ENCODE peak calls at places on chromosomes 3 and 15, in eight cellular contexts. One of them, this sample, is unnamed. For H3K9me3, the result is how much of the 10 kb centered on the place peaks cover.

GRCh38 chr3:140686128-140686527 is 8.3 kb downstream of the TRIM42 start:
- DNase-seq in AG04450: no peak
- DNase-seq in HCT116: no peak
- DNase-seq in cardiac muscle cell: no peak
- DNase-seq in A549: no peak
- DNase-seq in pancreas: no peak
- DNase-seq in spleen: no peak
- DNase-seq in uterus: no peak
- DNase-seq in this sample: no peak

GRCh38 chr3:48711727-48712126 is 5.3 kb downstream of the IP6K2 start:
- DNase-seq in AG04450: no peak
- DNase-seq in HCT116: no peak
- DNase-seq in cardiac muscle cell: no peak
- DNase-seq in A549: no peak
- DNase-seq in pancreas: no peak
- DNase-seq in spleen: no peak
- DNase-seq in uterus: no peak
- DNase-seq in this sample: no peak

GRCh38 chr15:101151286-101151685 is 100.6 kb downstream of the CHSY1 start:
- DNase-seq in AG04450: no peak
- DNase-seq in HCT116: no peak
- DNase-seq in cardiac muscle cell: no peak
- DNase-seq in A549: no peak
- DNase-seq in pancreas: no peak
- DNase-seq in spleen: peak
- DNase-seq in uterus: no peak
- DNase-seq in this sample: no peak

GRCh38 chr3:87361271-87361670 is 84.9 kb upstream of the POU1F1 start:
- DNase-seq in AG04450: no peak
- DNase-seq in HCT116: no peak
- DNase-seq in cardiac muscle cell: no peak
- DNase-seq in A549: no peak
- DNase-seq in pancreas: no peak
- DNase-seq in spleen: no peak
- DNase-seq in uterus: no peak
- DNase-seq in this sample: no peak

GRCh38 chr15:56040081-56041035 is 46.9 kb upstream of the NEDD4 start:
- DNase-seq in AG04450: peak
- DNase-seq in HCT116: peak
- DNase-seq in cardiac muscle cell: peak
- DNase-seq in A549: peak
- DNase-seq in pancreas: peak
- DNase-seq in spleen: no peak
- DNase-seq in uterus: peak
- DNase-seq in this sample: no peak

GRCh38 chr3:71581451-71581980 is 2.0 kb downstream of the FOXP1 start:
- DNase-seq in AG04450: no peak
- DNase-seq in HCT116: no peak
- DNase-seq in cardiac muscle cell: peak
- DNase-seq in A549: no peak
- DNase-seq in pancreas: peak
- DNase-seq in spleen: peak
- DNase-seq in uterus: peak
- DNase-seq in this sample: no peak

GRCh38 chr3:184255291-184256039 is 5.9 kb downstream of the CAMK2N2 start:
- DNase-seq in AG04450: no peak
- DNase-seq in HCT116: no peak
- DNase-seq in cardiac muscle cell: no peak
- DNase-seq in A549: no peak
- DNase-seq in pancreas: no peak
- DNase-seq in spleen: no peak
- DNase-seq in uterus: no peak
- DNase-seq in this sample: no peak

GRCh38 chr15:94576889-94577533 is 345.6 kb downstream of the MCTP2 start:
- DNase-seq in AG04450: no peak
- DNase-seq in HCT116: peak
- DNase-seq in cardiac muscle cell: peak
- DNase-seq in A549: no peak
- DNase-seq in pancreas: peak
- DNase-seq in spleen: no peak
- DNase-seq in uterus: no peak
- DNase-seq in this sample: no peak

GRCh38 chr3:102512734-102513518 is 78.1 kb downstream of the ZPLD1 start:
- DNase-seq in AG04450: no peak
- DNase-seq in HCT116: no peak
- DNase-seq in cardiac muscle cell: peak
- DNase-seq in A549: no peak
- DNase-seq in pancreas: no peak
- DNase-seq in spleen: no peak
- DNase-seq in uterus: no peak
- DNase-seq in this sample: no peak

GRCh38 chr3:42674151-42674550 is 11.2 kb upstream of the KLHL40 start:
- DNase-seq in AG04450: no peak
- DNase-seq in HCT116: no peak
- DNase-seq in cardiac muscle cell: no peak
- DNase-seq in A549: no peak
- DNase-seq in pancreas: no peak
- DNase-seq in spleen: no peak
- DNase-seq in uterus: no peak
- DNase-seq in this sample: no peak

GRCh38 chr3:108486910-108487309 is 23.5 kb downstream of the MYH15 start:
- DNase-seq in AG04450: no peak
- DNase-seq in HCT116: no peak
- DNase-seq in cardiac muscle cell: peak
- DNase-seq in A549: no peak
- DNase-seq in pancreas: no peak
- DNase-seq in spleen: no peak
- DNase-seq in uterus: no peak
- DNase-seq in this sample: no peak

GRCh38 chr3:170128259-170128976 is 53.1 kb downstream of the PHC3 start:
- DNase-seq in AG04450: no peak
- DNase-seq in HCT116: no peak
- DNase-seq in cardiac muscle cell: no peak
- DNase-seq in A549: no peak
- DNase-seq in pancreas: no peak
- DNase-seq in spleen: no peak
- DNase-seq in uterus: no peak
- DNase-seq in this sample: no peak

GRCh38 chr15:65355173-65355982 is 22.4 kb downstream of the IGDCC3 start:
- DNase-seq in AG04450: no peak
- DNase-seq in HCT116: no peak
- DNase-seq in cardiac muscle cell: no peak
- DNase-seq in A549: no peak
- DNase-seq in pancreas: no peak
- DNase-seq in spleen: peak
- DNase-seq in uterus: no peak
- DNase-seq in this sample: no peak

GRCh38 chr3:117019082-117019713 is 309.6 kb downstream of the TUSC7 start:
- DNase-seq in AG04450: peak
- DNase-seq in HCT116: no peak
- DNase-seq in cardiac muscle cell: peak
- DNase-seq in A549: peak
- DNase-seq in pancreas: peak
- DNase-seq in spleen: no peak
- DNase-seq in uterus: peak
- DNase-seq in this sample: peak

GRCh38 chr15:76060098-76060989 is 559 bp downstream of the TMEM266 start:
- DNase-seq in AG04450: no peak
- DNase-seq in HCT116: no peak
- DNase-seq in cardiac muscle cell: no peak
- DNase-seq in A549: no peak
- DNase-seq in pancreas: no peak
- DNase-seq in spleen: no peak
- DNase-seq in uterus: no peak
- DNase-seq in this sample: no peak

GRCh38 chr15:76061700-76062099 is 1.9 kb downstream of the TMEM266 start:
- DNase-seq in AG04450: no peak
- DNase-seq in HCT116: no peak
- DNase-seq in cardiac muscle cell: no peak
- DNase-seq in A549: no peak
- DNase-seq in pancreas: no peak
- DNase-seq in spleen: no peak
- DNase-seq in uterus: no peak
- DNase-seq in this sample: no peak

GRCh38 chr15:76064375-76064774 is 4.6 kb downstream of the TMEM266 start:
- DNase-seq in AG04450: no peak
- DNase-seq in HCT116: no peak
- DNase-seq in cardiac muscle cell: no peak
- DNase-seq in A549: no peak
- DNase-seq in pancreas: no peak
- DNase-seq in spleen: no peak
- DNase-seq in uterus: no peak
- DNase-seq in this sample: no peak

GRCh38 chr15:76059320-76060097 is at the start of gene TMEM266:
- DNase-seq in AG04450: no peak
- DNase-seq in HCT116: no peak
- DNase-seq in cardiac muscle cell: peak
- DNase-seq in A549: peak
- DNase-seq in pancreas: peak
- DNase-seq in spleen: peak
- DNase-seq in uterus: no peak
- DNase-seq in this sample: no peak

DNA sequence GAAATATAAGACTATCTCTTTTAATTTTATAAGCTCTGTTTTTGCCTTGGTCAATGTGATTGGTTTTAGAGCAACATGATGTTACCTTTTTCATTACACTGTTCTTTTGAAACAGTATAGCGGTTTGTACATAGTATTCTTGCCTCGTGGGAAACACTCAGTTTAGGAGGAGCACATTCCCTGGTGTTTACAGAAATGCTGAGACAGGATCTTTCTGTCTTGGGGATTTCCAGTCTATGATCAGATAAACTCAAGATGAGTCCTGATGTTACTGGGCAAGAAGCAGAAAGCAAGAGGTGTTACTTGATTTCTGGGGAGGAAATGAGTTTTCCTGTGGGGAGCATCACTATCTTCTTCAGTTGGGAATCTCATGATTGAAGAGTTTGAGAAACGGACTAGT is 2.5 kb downstream of the TMEM266 start:
- DNase-seq in AG04450: no peak
- DNase-seq in HCT116: no peak
- DNase-seq in cardiac muscle cell: no peak
- DNase-seq in A549: no peak
- DNase-seq in pancreas: no peak
- DNase-seq in spleen: no peak
- DNase-seq in uterus: no peak
- DNase-seq in this sample: no peak
- H3K9me3 ChIP-seq in AG04450: under half
- H3K9me3 ChIP-seq in HCT116: under half
- H3K9me3 ChIP-seq in cardiac muscle cell: under half
- H3K9me3 ChIP-seq in A549: under half
- H3K9me3 ChIP-seq in pancreas: under half
- H3K9me3 ChIP-seq in spleen: under half
- H3K9me3 ChIP-seq in uterus: under half
- H3K9me3 ChIP-seq in this sample: under half

DNA sequence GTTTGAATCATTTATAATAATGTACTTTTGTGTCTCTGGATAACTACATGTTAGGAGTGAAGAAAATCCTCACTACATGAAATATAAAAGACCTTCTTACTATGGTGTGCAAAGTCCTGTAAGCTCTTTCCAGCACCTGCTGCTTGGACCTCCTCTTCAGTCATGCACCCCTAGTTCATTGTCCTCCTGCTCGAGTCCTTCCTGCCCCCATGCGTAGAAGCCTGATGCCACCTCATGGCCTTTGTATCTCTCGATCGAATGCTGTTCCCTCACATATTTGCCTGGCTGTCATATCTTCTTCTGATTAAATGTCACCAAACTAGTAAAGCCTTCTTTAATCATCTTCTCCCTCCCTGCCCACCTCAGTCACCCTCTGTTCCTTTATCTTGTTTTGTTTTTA is 49.9 kb upstream of the SUCLG2 start:
- DNase-seq in AG04450: no peak
- DNase-seq in HCT116: no peak
- DNase-seq in cardiac muscle cell: no peak
- DNase-seq in A549: no peak
- DNase-seq in pancreas: no peak
- DNase-seq in spleen: no peak
- DNase-seq in uterus: no peak
- DNase-seq in this sample: no peak
- TF ChIP-seq CTCF in AG04450: no peak
- TF ChIP-seq CTCF in HCT116: no peak
- TF ChIP-seq CTCF in cardiac muscle cell: no peak
- TF ChIP-seq CTCF in A549: no peak
- TF ChIP-seq CTCF in pancreas: no peak
- TF ChIP-seq CTCF in spleen: no peak
- TF ChIP-seq CTCF in uterus: no peak
- TF ChIP-seq CTCF in this sample: no peak

DNA sequence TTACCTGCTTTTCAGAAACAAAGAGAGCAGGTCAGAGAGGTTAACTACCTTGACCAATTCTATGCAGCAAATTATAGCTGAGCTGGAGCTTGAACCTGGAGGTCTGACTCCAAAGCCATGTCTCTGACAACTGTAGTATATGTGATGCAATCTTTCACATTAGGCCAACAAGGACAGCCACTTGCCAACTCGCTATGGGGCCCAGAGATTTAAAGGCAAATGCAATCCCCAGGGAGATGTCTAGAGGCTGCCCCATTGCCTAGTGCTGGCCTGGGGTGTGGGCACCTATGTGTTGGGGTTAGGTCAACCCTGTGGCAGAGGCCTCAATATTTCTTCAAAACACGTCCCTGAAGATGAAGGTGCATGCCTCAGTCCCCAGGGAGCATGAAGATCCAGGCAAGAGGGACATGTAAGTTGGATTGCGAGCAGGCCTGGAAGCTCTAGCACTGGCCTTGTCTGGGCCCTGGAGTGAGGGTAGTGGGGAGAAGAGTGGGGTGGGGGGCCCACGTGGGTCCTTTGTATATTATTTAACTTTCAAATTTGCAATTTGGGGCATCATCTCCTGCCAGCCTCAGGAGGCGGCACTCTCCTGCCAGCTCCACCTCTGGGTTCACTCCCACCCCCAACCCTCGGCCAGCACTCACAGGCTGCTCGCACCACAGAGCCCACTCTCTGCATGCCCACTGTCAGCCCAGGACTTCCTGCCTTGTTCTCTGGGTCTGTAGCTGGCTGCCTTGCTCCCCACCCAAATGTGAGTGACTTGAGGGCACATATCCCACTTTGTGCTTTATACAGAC is 64.3 kb downstream of the SLC12A8 start:
- DNase-seq in AG04450: no peak
- DNase-seq in HCT116: no peak
- DNase-seq in cardiac muscle cell: no peak
- DNase-seq in A549: no peak
- DNase-seq in pancreas: no peak
- DNase-seq in spleen: no peak
- DNase-seq in uterus: no peak
- DNase-seq in this sample: no peak
- H3K27ac ChIP-seq in AG04450: no peak
- H3K27ac ChIP-seq in HCT116: no peak
- H3K27ac ChIP-seq in cardiac muscle cell: no peak
- H3K27ac ChIP-seq in A549: no peak
- H3K27ac ChIP-seq in pancreas: no peak
- H3K27ac ChIP-seq in spleen: no peak
- H3K27ac ChIP-seq in uterus: no peak
- H3K27ac ChIP-seq in this sample: no peak

DNA sequence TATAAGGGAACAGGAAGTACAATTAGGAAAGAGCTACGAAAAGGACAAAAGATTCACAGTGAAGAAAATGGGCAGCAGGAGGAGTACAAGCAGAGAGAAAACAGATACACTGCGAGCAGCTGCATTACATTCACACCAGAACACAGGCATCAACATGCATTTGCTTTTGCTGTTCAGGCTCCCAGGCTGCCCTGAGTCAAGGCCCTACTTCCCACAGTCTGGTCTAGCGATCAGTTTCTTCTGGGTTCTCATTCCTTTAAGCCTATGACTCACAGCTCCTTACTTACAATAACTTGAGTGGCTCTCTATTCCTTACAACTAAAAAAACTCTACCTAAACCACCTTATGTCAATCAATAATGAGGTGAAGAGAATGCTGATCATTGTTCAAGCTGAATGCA is 24.5 kb upstream of the ZNF445 start:
- DNase-seq in AG04450: no peak
- DNase-seq in HCT116: no peak
- DNase-seq in cardiac muscle cell: no peak
- DNase-seq in A549: no peak
- DNase-seq in pancreas: no peak
- DNase-seq in spleen: no peak
- DNase-seq in uterus: no peak
- DNase-seq in this sample: no peak
- H3K9me3 ChIP-seq in AG04450: half or more
- H3K9me3 ChIP-seq in HCT116: under half
- H3K9me3 ChIP-seq in cardiac muscle cell: under half
- H3K9me3 ChIP-seq in A549: half or more
- H3K9me3 ChIP-seq in pancreas: under half
- H3K9me3 ChIP-seq in spleen: half or more
- H3K9me3 ChIP-seq in uterus: under half
- H3K9me3 ChIP-seq in this sample: half or more